ENCODE peak calls at places on chromosomes 4 and X, in seven cellular contexts. One of them, this sample, is unnamed.

GRCh38 chr4:93764647-93765246 is 63.8 kb upstream of the ATOH1 start:
- DNase-seq in esophagus squamous epithelium: no peak
- DNase-seq in heart left ventricle: no peak
- DNase-seq in A549: peak
- DNase-seq in suprapubic skin: no peak
- DNase-seq in erythroblast: peak
- DNase-seq in endothelial cell of umbilical vein: peak
- DNase-seq in this sample: no peak

GRCh38 chrX:6777211-6778002 is 242.5 kb upstream of the VCX3A start:
- DNase-seq in esophagus squamous epithelium: no peak
- DNase-seq in heart left ventricle: no peak
- DNase-seq in A549: no peak
- DNase-seq in suprapubic skin: no peak
- DNase-seq in erythroblast: no peak
- DNase-seq in endothelial cell of umbilical vein: no peak
- DNase-seq in this sample: no peak

GRCh38 chr4:69760455-69760854 is at the start of gene SULT1B1:
- DNase-seq in esophagus squamous epithelium: no peak
- DNase-seq in heart left ventricle: no peak
- DNase-seq in A549: no peak
- DNase-seq in suprapubic skin: no peak
- DNase-seq in erythroblast: no peak
- DNase-seq in endothelial cell of umbilical vein: peak
- DNase-seq in this sample: no peak

GRCh38 chr4:108619372-108620100 is 840 bp upstream of the RPL34 start:
- DNase-seq in esophagus squamous epithelium: no peak
- DNase-seq in heart left ventricle: no peak
- DNase-seq in A549: no peak
- DNase-seq in suprapubic skin: no peak
- DNase-seq in erythroblast: peak
- DNase-seq in endothelial cell of umbilical vein: no peak
- DNase-seq in this sample: no peak

GRCh38 chr4:13892739-13893105 is 265.2 kb upstream of the BOD1L1 start:
- DNase-seq in esophagus squamous epithelium: no peak
- DNase-seq in heart left ventricle: no peak
- DNase-seq in A549: no peak
- DNase-seq in suprapubic skin: no peak
- DNase-seq in erythroblast: no peak
- DNase-seq in endothelial cell of umbilical vein: peak
- DNase-seq in this sample: peak

GRCh38 chr4:182185491-182185890 is 57.7 kb upstream of the TENM3 start:
- DNase-seq in esophagus squamous epithelium: no peak
- DNase-seq in heart left ventricle: no peak
- DNase-seq in A549: no peak
- DNase-seq in suprapubic skin: no peak
- DNase-seq in erythroblast: no peak
- DNase-seq in endothelial cell of umbilical vein: no peak
- DNase-seq in this sample: no peak

GRCh38 chr4:153142700-153143438 is 61.4 kb upstream of the TRIM2 start:
- DNase-seq in esophagus squamous epithelium: no peak
- DNase-seq in heart left ventricle: peak
- DNase-seq in A549: peak
- DNase-seq in suprapubic skin: peak
- DNase-seq in erythroblast: peak
- DNase-seq in endothelial cell of umbilical vein: peak
- DNase-seq in this sample: no peak

GRCh38 chrX:65582450-65583082 is 48.0 kb upstream of the LAS1L start:
- DNase-seq in esophagus squamous epithelium: no peak
- DNase-seq in heart left ventricle: no peak
- DNase-seq in A549: no peak
- DNase-seq in suprapubic skin: no peak
- DNase-seq in erythroblast: no peak
- DNase-seq in endothelial cell of umbilical vein: no peak
- DNase-seq in this sample: no peak

GRCh38 chr4:165299399-165300060 is 27.9 kb upstream of the MSMO1 start:
- DNase-seq in esophagus squamous epithelium: no peak
- DNase-seq in heart left ventricle: no peak
- DNase-seq in A549: no peak
- DNase-seq in suprapubic skin: no peak
- DNase-seq in erythroblast: no peak
- DNase-seq in endothelial cell of umbilical vein: no peak
- DNase-seq in this sample: no peak

GRCh38 chr4:100086766-100087431 is 103.4 kb downstream of the DDIT4L start:
- DNase-seq in esophagus squamous epithelium: no peak
- DNase-seq in heart left ventricle: no peak
- DNase-seq in A549: no peak
- DNase-seq in suprapubic skin: no peak
- DNase-seq in erythroblast: no peak
- DNase-seq in endothelial cell of umbilical vein: no peak
- DNase-seq in this sample: no peak

GRCh38 chr4:57043304-57044251 is 64.9 kb downstream of the POLR2B start:
- DNase-seq in esophagus squamous epithelium: no peak
- DNase-seq in heart left ventricle: no peak
- DNase-seq in A549: no peak
- DNase-seq in suprapubic skin: no peak
- DNase-seq in erythroblast: no peak
- DNase-seq in endothelial cell of umbilical vein: peak
- DNase-seq in this sample: peak

GRCh38 chrX:74535211-74535621 is 79.2 kb downstream of the RLIM start:
- DNase-seq in esophagus squamous epithelium: no peak
- DNase-seq in heart left ventricle: no peak
- DNase-seq in A549: no peak
- DNase-seq in suprapubic skin: no peak
- DNase-seq in erythroblast: peak
- DNase-seq in endothelial cell of umbilical vein: no peak
- DNase-seq in this sample: no peak

GRCh38 chrX:68829594-68830485 is 1.0 kb downstream of the EFNB1 start:
- DNase-seq in esophagus squamous epithelium: no peak
- DNase-seq in heart left ventricle: no peak
- DNase-seq in A549: peak
- DNase-seq in suprapubic skin: no peak
- DNase-seq in erythroblast: peak
- DNase-seq in endothelial cell of umbilical vein: peak
- DNase-seq in this sample: peak

GRCh38 chrX:68830486-68831404 is 1.9 kb downstream of the EFNB1 start:
- DNase-seq in esophagus squamous epithelium: no peak
- DNase-seq in heart left ventricle: no peak
- DNase-seq in A549: no peak
- DNase-seq in suprapubic skin: no peak
- DNase-seq in erythroblast: no peak
- DNase-seq in endothelial cell of umbilical vein: no peak
- DNase-seq in this sample: no peak

GRCh38 chrX:68827256-68827655 is 1.6 kb upstream of the EFNB1 start:
- DNase-seq in esophagus squamous epithelium: no peak
- DNase-seq in heart left ventricle: no peak
- DNase-seq in A549: no peak
- DNase-seq in suprapubic skin: no peak
- DNase-seq in erythroblast: no peak
- DNase-seq in endothelial cell of umbilical vein: no peak
- DNase-seq in this sample: peak

GRCh38 chrX:68827848-68828562 is 816 bp upstream of the EFNB1 start:
- DNase-seq in esophagus squamous epithelium: peak
- DNase-seq in heart left ventricle: peak
- DNase-seq in A549: peak
- DNase-seq in suprapubic skin: peak
- DNase-seq in erythroblast: peak
- DNase-seq in endothelial cell of umbilical vein: peak
- DNase-seq in this sample: peak

GRCh38 chrX:68828740-68829593 is at the start of gene EFNB1:
- DNase-seq in esophagus squamous epithelium: peak
- DNase-seq in heart left ventricle: peak
- DNase-seq in A549: peak
- DNase-seq in suprapubic skin: peak
- DNase-seq in erythroblast: peak
- DNase-seq in endothelial cell of umbilical vein: peak
- DNase-seq in this sample: peak
- TF ChIP-seq POLR2A in esophagus squamous epithelium: peak
- TF ChIP-seq POLR2A in heart left ventricle: peak
- TF ChIP-seq POLR2A in A549: peak
- TF ChIP-seq POLR2A in suprapubic skin: peak
- TF ChIP-seq POLR2A in erythroblast: peak
- TF ChIP-seq POLR2A in endothelial cell of umbilical vein: peak
- TF ChIP-seq POLR2A in this sample: peak

GRCh38 chr4:139454111-139454600 is at the start of gene RAB33B:
- DNase-seq in esophagus squamous epithelium: no peak
- DNase-seq in heart left ventricle: no peak
- DNase-seq in A549: peak
- DNase-seq in suprapubic skin: peak
- DNase-seq in erythroblast: no peak
- DNase-seq in endothelial cell of umbilical vein: no peak
- DNase-seq in this sample: no peak
- TF ChIP-seq POLR2A in esophagus squamous epithelium: peak
- TF ChIP-seq POLR2A in heart left ventricle: no peak
- TF ChIP-seq POLR2A in A549: no peak
- TF ChIP-seq POLR2A in suprapubic skin: no peak
- TF ChIP-seq POLR2A in erythroblast: no peak
- TF ChIP-seq POLR2A in endothelial cell of umbilical vein: no peak
- TF ChIP-seq POLR2A in this sample: peak

DNA sequence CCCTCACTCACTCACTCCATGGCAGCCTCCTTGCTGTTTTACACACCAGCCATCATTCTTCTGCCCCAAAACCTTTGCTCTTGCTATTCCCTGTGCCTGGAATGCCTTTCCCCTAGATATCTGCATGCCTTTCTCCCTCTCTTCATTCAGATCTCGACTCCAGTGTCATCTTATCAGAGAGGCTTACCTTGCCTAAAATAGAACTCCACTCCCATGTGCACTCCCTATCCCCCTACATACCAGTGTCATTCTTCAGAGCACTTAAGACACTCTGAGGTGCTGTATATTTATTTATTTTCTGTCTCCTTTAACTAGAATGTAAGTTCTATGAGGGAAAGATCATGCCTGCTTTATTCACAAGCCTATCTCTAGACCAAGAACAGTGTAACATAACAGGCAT is 45.1 kb downstream of the ZGRF1 start:
- DNase-seq in esophagus squamous epithelium: no peak
- DNase-seq in heart left ventricle: no peak
- DNase-seq in A549: no peak
- DNase-seq in suprapubic skin: no peak
- DNase-seq in erythroblast: no peak
- DNase-seq in endothelial cell of umbilical vein: no peak
- DNase-seq in this sample: no peak
- TF ChIP-seq POLR2A in esophagus squamous epithelium: no peak
- TF ChIP-seq POLR2A in heart left ventricle: no peak
- TF ChIP-seq POLR2A in A549: no peak
- TF ChIP-seq POLR2A in suprapubic skin: no peak
- TF ChIP-seq POLR2A in erythroblast: no peak
- TF ChIP-seq POLR2A in endothelial cell of umbilical vein: no peak
- TF ChIP-seq POLR2A in this sample: no peak

DNA sequence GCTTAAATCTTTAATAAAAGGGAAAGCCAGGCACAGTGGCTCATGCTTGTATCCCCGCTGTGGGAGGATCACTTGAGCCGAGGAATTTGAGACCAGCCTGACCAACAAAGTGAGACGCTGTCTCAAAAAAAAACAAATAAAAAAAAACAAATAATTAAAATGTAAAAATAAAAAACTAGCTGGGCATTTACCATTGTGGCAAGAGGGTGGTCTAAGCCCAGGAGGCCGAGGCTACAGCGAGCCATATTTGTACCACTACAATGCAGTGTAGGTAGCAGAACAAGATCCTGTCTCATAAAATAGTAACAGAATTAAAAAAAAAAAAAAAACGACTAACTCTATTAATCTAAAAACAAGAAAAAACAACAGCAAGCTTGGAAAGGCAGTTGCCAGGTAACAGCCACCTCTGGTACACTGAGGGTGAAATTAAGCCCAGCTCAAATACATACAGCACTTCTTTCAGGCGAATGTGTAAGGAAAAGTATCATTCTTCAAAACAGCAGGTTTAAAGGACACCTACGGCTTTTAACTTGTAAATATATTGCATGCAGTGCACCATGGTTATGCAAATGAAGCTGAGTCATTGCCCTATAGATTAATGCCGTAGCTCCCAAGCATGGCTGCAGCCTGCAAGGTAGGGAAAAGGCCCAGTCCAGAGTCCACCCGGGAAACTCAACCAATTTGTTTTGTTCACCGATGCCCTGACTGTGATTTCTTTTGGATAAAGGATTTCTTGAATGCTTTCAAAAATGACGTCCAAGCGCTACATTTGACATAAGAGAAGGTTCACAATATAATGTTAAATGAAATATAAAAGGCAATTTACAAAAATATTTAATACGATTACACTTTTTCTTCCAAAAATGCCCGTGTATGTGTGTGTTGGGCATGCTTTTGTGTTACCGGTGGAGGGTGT is 14.5 kb upstream of the TXLNG start:
- DNase-seq in esophagus squamous epithelium: no peak
- DNase-seq in heart left ventricle: no peak
- DNase-seq in A549: peak
- DNase-seq in suprapubic skin: no peak
- DNase-seq in erythroblast: peak
- DNase-seq in endothelial cell of umbilical vein: peak
- DNase-seq in this sample: no peak
- TF ChIP-seq POLR2A in esophagus squamous epithelium: no peak
- TF ChIP-seq POLR2A in heart left ventricle: no peak
- TF ChIP-seq POLR2A in A549: peak
- TF ChIP-seq POLR2A in suprapubic skin: no peak
- TF ChIP-seq POLR2A in erythroblast: peak
- TF ChIP-seq POLR2A in endothelial cell of umbilical vein: peak
- TF ChIP-seq POLR2A in this sample: no peak